ENCODE peak calls at places on chromosome 15, in five cellular contexts. B, T, Y, N and U are unnamed samples.

GRCh38 chr15:94793641-94794040 is 562.3 kb downstream of the MCTP2 start:
- DNase-seq in B (no peak), T (no peak), Y (no peak), N (peak), U (no peak)

GRCh38 chr15:73712107-73712506 is 27.9 kb downstream of the CD276 start:
- DNase-seq in B (no peak), T (no peak), Y (no peak), N (no peak), U (no peak)

GRCh38 chr15:83858820-83859505 is 205.0 kb downstream of the ADAMTSL3 start:
- DNase-seq in B (no peak), T (no peak), Y (no peak), N (no peak), U (no peak)

GRCh38 chr15:100528833-100529428 is at the start of gene CERS3:
- DNase-seq in B (no peak), T (no peak), Y (no peak), N (no peak), U (no peak)

GRCh38 chr15:75209289-75209676 is 7.6 kb downstream of the C15orf39 start:
- DNase-seq in B (no peak), T (no peak), Y (no peak), N (no peak), U (no peak)

GRCh38 chr15:50764331-50765201 is 940 bp downstream of the SPPL2A start:
- DNase-seq in B (peak), T (no peak), Y (peak), N (no peak), U (no peak)

GRCh38 chr15:80152896-80153876 is at the start of gene FAH:
- DNase-seq in B (peak), T (no peak), Y (peak), N (no peak), U (peak)

GRCh38 chr15:35505152-35505551 is 40.8 kb downstream of the DPH6 start:
- DNase-seq in B (no peak), T (no peak), Y (no peak), N (no peak), U (no peak)

GRCh38 chr15:57598346-57598745 is 6.6 kb downstream of the MYZAP start:
- DNase-seq in B (no peak), T (no peak), Y (no peak), N (no peak), U (no peak)

GRCh38 chr15:74788716-74789151 is 6.9 kb downstream of the CSK start:
- DNase-seq in B (no peak), T (no peak), Y (no peak), N (no peak), U (no peak)

GRCh38 chr15:99174567-99174966 is 69.7 kb downstream of the SYNM start:
- DNase-seq in B (no peak), T (no peak), Y (no peak), N (no peak), U (no peak)

GRCh38 chr15:98865397-98866339 is 141.9 kb downstream of the PGPEP1L start:
- DNase-seq in B (peak), T (no peak), Y (peak), N (no peak), U (peak)

GRCh38 chr15:97517726-97518125 is 442.8 kb upstream of the ARRDC4 start:
- DNase-seq in B (peak), T (no peak), Y (no peak), N (no peak), U (no peak)

GRCh38 chr15:73872370-73872769 is 994 bp upstream of the TBC1D21 start:
- DNase-seq in B (peak), T (no peak), Y (peak), N (no peak), U (no peak)

GRCh38 chr15:60081976-60082375 is 77.9 kb downstream of the FOXB1 start:
- DNase-seq in B (no peak), T (no peak), Y (no peak), N (no peak), U (no peak)

GRCh38 chr15:60076582-60077263 is 72.6 kb downstream of the FOXB1 start:
- DNase-seq in B (no peak), T (no peak), Y (no peak), N (no peak), U (no peak)

GRCh38 chr15:60076055-60076454 is 71.9 kb downstream of the FOXB1 start:
- DNase-seq in B (no peak), T (no peak), Y (no peak), N (no peak), U (no peak)

GRCh38 chr15:60077581-60078359 is 73.7 kb downstream of the FOXB1 start:
- DNase-seq in B (no peak), T (no peak), Y (no peak), N (no peak), U (no peak)

GRCh38 chr15:60079210-60079609 is 75.1 kb downstream of the FOXB1 start:
- DNase-seq in B (peak), T (no peak), Y (no peak), N (no peak), U (peak)
- TF ChIP-seq CTCF in B (peak), T (no peak), Y (peak), N (peak), U (peak)

DNA sequence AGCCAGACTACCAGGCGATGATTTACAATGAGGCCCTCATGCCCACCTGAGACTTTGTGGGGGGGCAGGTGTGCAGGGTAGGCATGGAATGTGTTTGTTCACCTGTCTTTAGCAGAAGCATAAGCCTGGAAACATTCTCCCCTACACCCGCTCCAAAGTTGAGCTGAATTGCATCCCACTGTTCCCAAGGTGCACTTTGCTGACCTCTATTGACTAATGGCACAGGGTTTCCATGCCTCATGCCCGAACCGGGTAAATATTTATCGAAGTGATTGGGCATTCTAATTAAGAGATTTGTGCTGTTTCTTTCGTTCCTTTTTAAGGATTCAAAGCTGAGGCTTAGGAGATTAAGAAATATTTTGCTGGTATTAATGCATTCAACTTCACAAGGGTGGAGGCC is 6.5 kb upstream of the TLE3 start:
- DNase-seq in B (no peak), T (no peak), Y (no peak), N (no peak), U (no peak)
- TF ChIP-seq CTCF in B (no peak), T (no peak), Y (no peak), N (no peak), U (no peak)

GRCh38 chr15:68489426-68489825 is 57.5 kb upstream of the ITGA11 start:
- DNase-seq in B (no peak), T (no peak), Y (no peak), N (no peak), U (no peak)
- TF ChIP-seq CTCF in B (no peak), T (no peak), Y (no peak), N (no peak), U (no peak)

DNA sequence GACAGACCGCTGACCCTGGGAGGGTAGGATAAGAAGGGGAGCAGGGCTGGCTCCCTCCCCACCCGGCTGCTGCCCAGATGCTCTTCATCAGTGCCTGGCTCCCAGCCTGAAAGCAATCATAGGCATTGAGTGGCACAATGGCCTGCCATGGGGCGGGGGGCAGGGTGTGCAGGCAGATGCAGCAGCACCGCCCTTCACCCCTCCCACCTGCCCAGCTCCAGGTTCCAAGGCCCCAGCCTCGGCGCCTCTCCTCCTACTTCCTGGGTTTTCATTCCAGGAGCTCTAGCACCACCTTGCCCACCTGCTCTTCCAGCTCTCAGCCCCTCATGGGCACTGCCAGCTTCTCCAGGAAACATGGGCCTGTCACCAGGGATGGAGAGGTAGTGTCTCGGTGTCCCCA is 101.7 kb downstream of the MEGF11 start:
- DNase-seq in B (no peak), T (no peak), Y (no peak), N (no peak), U (peak)
- TF ChIP-seq CTCF in B (no peak), T (no peak), Y (no peak), N (no peak), U (no peak)

DNA sequence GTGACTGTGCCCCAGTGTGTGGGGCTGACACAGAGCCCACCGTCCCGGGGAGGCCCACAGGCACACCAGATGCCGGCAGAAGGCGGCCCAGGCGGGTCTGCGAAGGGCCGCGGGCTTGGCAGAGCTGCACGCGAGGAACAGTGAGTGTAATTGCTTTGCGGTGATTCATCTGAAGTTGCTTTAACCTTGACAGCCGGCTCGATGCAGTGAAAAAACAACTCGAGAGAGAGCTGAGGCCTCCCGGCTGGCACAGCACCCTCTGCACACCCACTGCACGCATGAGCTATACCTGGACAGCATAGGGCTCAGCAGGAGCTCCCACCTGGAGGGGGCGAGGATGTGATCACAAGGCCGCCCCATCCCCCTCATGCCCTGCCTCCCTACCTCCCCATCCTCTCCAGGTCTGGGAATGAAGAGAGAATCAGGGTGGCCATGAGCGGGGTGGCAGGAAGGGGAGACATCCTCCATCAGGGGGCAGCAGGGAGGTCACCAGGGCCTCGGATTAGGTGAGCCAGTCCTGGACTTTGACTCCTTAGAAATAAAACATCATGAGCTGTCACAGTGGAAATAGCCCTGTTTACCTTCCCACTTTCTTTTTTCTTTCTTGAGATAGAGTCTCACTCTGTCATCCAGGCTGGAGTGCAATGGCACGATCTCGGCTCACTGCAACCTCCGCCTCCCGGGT is 172.6 kb downstream of the MEGF11 start:
- DNase-seq in B (peak), T (no peak), Y (peak), N (peak), U (peak)
- TF ChIP-seq CTCF in B (no peak), T (no peak), Y (no peak), N (no peak), U (peak)

DNA sequence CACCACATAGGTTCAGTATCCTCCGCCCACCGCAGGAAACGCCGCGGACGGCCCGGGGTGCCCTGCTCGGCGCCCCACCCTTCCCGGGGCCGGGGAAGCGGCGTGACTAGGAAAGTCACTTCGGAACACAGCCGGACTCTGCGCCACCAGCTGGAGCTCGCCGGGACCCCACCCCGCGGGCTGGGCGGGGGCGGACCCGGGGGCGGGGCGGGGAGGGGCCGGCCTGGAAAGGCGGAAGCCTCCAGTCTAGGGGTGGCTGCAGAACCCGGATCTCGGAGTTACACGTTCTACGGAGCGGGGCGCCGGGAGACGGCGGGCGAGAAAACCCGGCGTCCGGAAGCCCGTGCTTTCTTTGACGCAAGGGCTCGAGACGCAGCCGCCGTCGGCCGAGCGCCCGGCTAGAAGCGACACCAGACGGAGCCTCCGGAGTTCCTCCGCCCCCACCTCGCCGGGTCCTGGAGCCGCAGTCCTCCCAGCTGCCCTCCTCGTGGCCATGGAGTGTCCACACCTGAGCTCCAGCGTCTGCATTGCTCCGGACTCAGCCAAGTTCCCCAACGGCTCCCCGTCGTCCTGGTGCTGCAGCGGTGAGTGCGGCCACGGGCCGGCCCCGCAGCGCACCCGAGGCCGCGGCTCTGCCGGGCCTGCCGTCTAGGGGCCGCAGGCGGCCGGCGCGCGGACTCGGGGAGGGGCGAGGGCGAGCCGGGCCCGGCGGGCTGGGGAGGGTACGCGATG is at the start of gene USP3:
- DNase-seq in B (peak), T (no peak), Y (peak), N (peak), U (peak)
- TF ChIP-seq CTCF in B (peak), T (no peak), Y (peak), N (peak), U (no peak)

GRCh38 chr15:32993285-32993684 is 201.2 kb downstream of the FMN1 start:
- DNase-seq in B (peak), T (no peak), Y (peak), N (no peak), U (no peak)

GRCh38 chr15:32991544-32992192 is 202.8 kb downstream of the FMN1 start:
- DNase-seq in B (no peak), T (no peak), Y (no peak), N (no peak), U (no peak)

GRCh38 chr15:32998182-32998581 is 196.3 kb downstream of the FMN1 start:
- DNase-seq in B (no peak), T (no peak), Y (no peak), N (no peak), U (no peak)

GRCh38 chr15:32998979-32999677 is 195.4 kb downstream of the FMN1 start:
- DNase-seq in B (no peak), T (no peak), Y (peak), N (no peak), U (no peak)

GRCh38 chr15:32994810-32995424 is 199.6 kb downstream of the FMN1 start:
- DNase-seq in B (peak), T (no peak), Y (peak), N (no peak), U (no peak)
- TF ChIP-seq CTCF in B (peak), T (no peak), Y (peak), N (peak), U (no peak)

DNA sequence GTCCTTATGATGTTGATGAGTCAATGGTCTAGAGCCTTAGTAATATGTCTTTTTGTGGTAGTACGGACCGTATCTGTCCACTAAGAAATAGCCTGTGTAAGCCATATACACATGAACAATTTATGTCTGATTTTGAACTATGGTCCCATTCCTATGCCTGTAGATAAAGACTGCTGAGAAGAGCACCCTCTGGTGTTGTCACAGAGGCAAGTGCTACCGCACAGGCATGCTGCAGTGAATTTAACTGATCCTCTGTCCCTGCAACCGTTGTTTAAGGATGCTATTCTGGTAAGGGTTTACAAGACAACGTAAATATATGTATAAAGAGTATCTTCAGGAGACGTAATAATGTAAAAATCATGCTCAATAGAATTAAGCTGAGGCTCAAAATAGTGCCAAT is 170.7 kb downstream of the UBE3A start:
- DNase-seq in B (peak), T (no peak), Y (no peak), N (no peak), U (no peak)
- TF ChIP-seq CTCF in B (no peak), T (no peak), Y (no peak), N (no peak), U (no peak)

DNA sequence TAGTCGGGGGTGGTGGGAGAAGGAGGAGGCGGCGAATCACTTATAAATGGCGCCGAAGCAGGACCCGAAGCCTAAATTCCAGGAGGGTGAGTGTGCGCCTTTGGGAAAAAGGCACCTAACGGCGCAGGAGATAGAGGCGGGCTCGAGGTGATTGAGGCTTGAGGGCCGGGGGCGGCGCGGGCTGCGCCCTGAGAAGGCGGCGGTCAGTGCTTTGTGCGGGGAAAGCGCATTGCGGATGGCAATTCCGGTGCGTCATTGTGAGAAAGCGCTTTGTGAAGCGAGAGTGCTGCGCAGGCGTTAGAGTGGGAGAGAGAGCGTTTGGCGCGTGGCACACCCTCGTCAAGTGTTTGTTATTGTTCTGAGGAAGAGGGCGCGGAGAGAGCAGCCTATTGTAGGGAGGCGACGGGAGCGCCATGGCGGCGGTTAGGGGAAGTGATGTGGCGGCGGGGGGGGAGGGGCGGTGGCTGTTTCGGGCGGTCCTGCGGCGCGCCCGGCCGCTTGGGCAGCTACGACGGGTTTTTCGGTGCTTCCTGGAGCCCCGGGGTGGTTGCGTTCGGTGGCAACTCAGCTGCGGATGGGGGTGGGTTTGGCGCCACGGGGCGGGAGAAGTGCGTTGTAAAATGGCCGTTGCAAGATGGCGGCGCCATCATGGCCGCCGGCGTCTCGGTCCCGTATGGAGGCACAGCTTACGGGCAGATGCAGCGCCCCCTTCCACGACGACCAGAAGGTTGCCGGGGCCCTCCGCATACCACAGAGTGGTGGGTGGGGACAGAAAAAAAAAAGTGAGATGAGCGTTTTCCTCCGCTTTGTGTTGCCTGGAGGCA is 494 bp downstream of the MORF4L1 start:
- DNase-seq in B (peak), T (no peak), Y (peak), N (peak), U (peak)
- TF ChIP-seq CTCF in B (peak), T (no peak), Y (peak), N (peak), U (peak)

GRCh38 chr15:38622908-38623307 is 58.3 kb upstream of the RASGRP1 start:
- DNase-seq in B (no peak), T (no peak), Y (no peak), N (no peak), U (no peak)
- TF ChIP-seq CTCF in B (no peak), T (no peak), Y (no peak), N (no peak), U (no peak)